ENCODE peak calls at places on chromosomes 4 and X, in five cellular contexts. One of them, this sample, is unnamed.

GRCh38 chrX:30215357-30215843 is at the start of gene MAGEB2:
- DNase-seq in AG10803: no peak
- DNase-seq in sigmoid colon: no peak
- DNase-seq in tibial nerve: no peak
- DNase-seq in body of pancreas: no peak
- DNase-seq in this sample: no peak

GRCh38 chr4:103754844-103755243 is 35.1 kb upstream of the TACR3 start:
- DNase-seq in tibial nerve: no peak
- DNase-seq in body of pancreas: peak; percentile 68
- DNase-seq in sigmoid colon: no peak
- DNase-seq in AG10803: no peak
- DNase-seq in this sample: peak; percentile 3

GRCh38 chr4:2290974-2291704 is 29.2 kb upstream of the MXD4 start:
- DNase-seq in sigmoid colon: peak; percentile 52
- DNase-seq in AG10803: no peak
- DNase-seq in body of pancreas: no peak
- DNase-seq in tibial nerve: no peak
- DNase-seq in this sample: no peak

GRCh38 chr4:23213198-23213597 is 520.5 kb downstream of the GBA3 start:
- DNase-seq in body of pancreas: no peak
- DNase-seq in tibial nerve: no peak
- DNase-seq in AG10803: no peak
- DNase-seq in sigmoid colon: no peak
- DNase-seq in this sample: no peak

GRCh38 chrX:9668537-9668936 is 97.1 kb downstream of the GPR143 start:
- DNase-seq in tibial nerve: no peak
- DNase-seq in AG10803: no peak
- DNase-seq in body of pancreas: no peak
- DNase-seq in sigmoid colon: no peak
- DNase-seq in this sample: peak; percentile 86

GRCh38 chrX:68824565-68825125 is 4.2 kb upstream of the EFNB1 start:
- DNase-seq in AG10803: no peak
- DNase-seq in sigmoid colon: peak; percentile 24
- DNase-seq in tibial nerve: no peak
- DNase-seq in body of pancreas: no peak
- DNase-seq in this sample: no peak

GRCh38 chrX:130909469-130910136 is 6.6 kb upstream of the ENOX2 start:
- DNase-seq in tibial nerve: no peak
- DNase-seq in sigmoid colon: no peak
- DNase-seq in body of pancreas: no peak
- DNase-seq in AG10803: peak; percentile 51
- DNase-seq in this sample: peak; percentile 24

GRCh38 chrX:123267220-123267619 is 83.1 kb downstream of the GRIA3 start:
- DNase-seq in body of pancreas: no peak
- DNase-seq in tibial nerve: no peak
- DNase-seq in AG10803: peak; percentile 51
- DNase-seq in sigmoid colon: no peak
- DNase-seq in this sample: peak; percentile 83

GRCh38 chr4:158793021-158793420 is 24.2 kb downstream of the FNIP2 start:
- DNase-seq in sigmoid colon: no peak
- DNase-seq in AG10803: peak; percentile 29
- DNase-seq in tibial nerve: no peak
- DNase-seq in body of pancreas: no peak
- DNase-seq in this sample: no peak

GRCh38 chrX:64202808-64203320 is 2.6 kb downstream of the AMER1 start:
- DNase-seq in sigmoid colon: no peak
- DNase-seq in body of pancreas: no peak
- DNase-seq in AG10803: peak; percentile 22
- DNase-seq in tibial nerve: no peak
- DNase-seq in this sample: no peak

GRCh38 chr4:173522160-173522873 is 7.7 kb downstream of the HAND2 start:
- DNase-seq in sigmoid colon: peak; percentile 97
- DNase-seq in body of pancreas: peak; percentile 71
- DNase-seq in AG10803: peak; percentile 89
- DNase-seq in tibial nerve: peak; percentile 73
- DNase-seq in this sample: peak; percentile 96

GRCh38 chr4:124783847-124784246 is 71.3 kb upstream of the ANKRD50 start:
- DNase-seq in sigmoid colon: no peak
- DNase-seq in body of pancreas: no peak
- DNase-seq in tibial nerve: no peak
- DNase-seq in AG10803: no peak
- DNase-seq in this sample: no peak

GRCh38 chrX:130125090-130125489 is 14.8 kb upstream of the ELF4 start:
- DNase-seq in AG10803: peak; percentile 69
- DNase-seq in body of pancreas: peak; percentile 74
- DNase-seq in sigmoid colon: peak; percentile 91
- DNase-seq in tibial nerve: peak; percentile 50
- DNase-seq in this sample: peak; percentile 96

GRCh38 chrX:130083656-130084382 is 26.5 kb downstream of the ELF4 start:
- DNase-seq in body of pancreas: no peak
- DNase-seq in AG10803: no peak
- DNase-seq in tibial nerve: no peak
- DNase-seq in sigmoid colon: no peak
- DNase-seq in this sample: no peak

GRCh38 chr4:49516796-49517195 is 530.7 kb downstream of the CWH43 start:
- DNase-seq in body of pancreas: no peak
- DNase-seq in tibial nerve: no peak
- DNase-seq in AG10803: no peak
- DNase-seq in sigmoid colon: peak; percentile 52
- DNase-seq in this sample: no peak

GRCh38 chr4:99822734-99823133 is 6.1 kb downstream of the DAPP1 start:
- DNase-seq in body of pancreas: no peak
- DNase-seq in tibial nerve: no peak
- DNase-seq in AG10803: no peak
- DNase-seq in sigmoid colon: no peak
- DNase-seq in this sample: no peak

GRCh38 chr4:26326791-26327190 is 6.0 kb downstream of the RBPJ start:
- DNase-seq in AG10803: peak; percentile 96
- DNase-seq in body of pancreas: no peak
- DNase-seq in sigmoid colon: no peak
- DNase-seq in tibial nerve: no peak
- DNase-seq in this sample: peak; percentile 89

GRCh38 chr4:123350191-123350544 is 46.4 kb upstream of the SPRY1 start:
- DNase-seq in sigmoid colon: no peak
- DNase-seq in body of pancreas: peak; percentile 36
- DNase-seq in AG10803: no peak
- DNase-seq in tibial nerve: no peak
- DNase-seq in this sample: peak; percentile 27

GRCh38 chr4:124940387-124940786 is 227.9 kb upstream of the ANKRD50 start:
- DNase-seq in tibial nerve: peak; percentile 16
- DNase-seq in sigmoid colon: no peak
- DNase-seq in AG10803: peak; percentile 96
- DNase-seq in body of pancreas: no peak
- DNase-seq in this sample: peak; percentile 99

GRCh38 chr4:37662861-37663390 is 23.2 kb downstream of the RELL1 start:
- DNase-seq in body of pancreas: peak; percentile 26
- DNase-seq in sigmoid colon: no peak
- DNase-seq in AG10803: no peak
- DNase-seq in tibial nerve: no peak
- DNase-seq in this sample: peak; percentile 26

GRCh38 chr4:112411781-112412281 is 104.1 kb downstream of the NEUROG2 start:
- DNase-seq in AG10803: no peak
- DNase-seq in tibial nerve: no peak
- DNase-seq in body of pancreas: no peak
- DNase-seq in sigmoid colon: no peak
- DNase-seq in this sample: no peak

GRCh38 chr4:173211838-173212237 is 43.2 kb downstream of the GALNT7 start:
- DNase-seq in AG10803: peak; percentile 50
- DNase-seq in body of pancreas: no peak
- DNase-seq in sigmoid colon: no peak
- DNase-seq in tibial nerve: no peak
- DNase-seq in this sample: peak; percentile 55

GRCh38 chr4:189376901-189377300 is 563.8 kb upstream of the FRG1 start:
- DNase-seq in tibial nerve: no peak
- DNase-seq in sigmoid colon: no peak
- DNase-seq in body of pancreas: no peak
- DNase-seq in AG10803: no peak
- DNase-seq in this sample: no peak

GRCh38 chr4:144518181-144518895 is 127.6 kb upstream of the HHIP start:
- DNase-seq in tibial nerve: no peak
- DNase-seq in AG10803: no peak
- DNase-seq in sigmoid colon: no peak
- DNase-seq in body of pancreas: no peak
- DNase-seq in this sample: peak; percentile 44

GRCh38 chr4:113476800-113477199 is 284.7 kb downstream of the CAMK2D start:
- DNase-seq in body of pancreas: no peak
- DNase-seq in tibial nerve: no peak
- DNase-seq in sigmoid colon: no peak
- DNase-seq in AG10803: no peak
- DNase-seq in this sample: peak; percentile 45

GRCh38 chrX:152638443-152638904 is 779 bp downstream of the GABRQ start:
- DNase-seq in AG10803: no peak
- DNase-seq in sigmoid colon: no peak
- DNase-seq in tibial nerve: no peak
- DNase-seq in body of pancreas: no peak
- DNase-seq in this sample: no peak
- H3K4me3 ChIP-seq in AG10803: no peak overlapping the region
- H3K4me3 ChIP-seq in sigmoid colon: no peak overlapping the region
- H3K4me3 ChIP-seq in tibial nerve: peak overlapping the region; percentile 40
- H3K4me3 ChIP-seq in body of pancreas: no peak overlapping the region
- H3K4me3 ChIP-seq in this sample: no peak overlapping the region

GRCh38 chr4:15955670-15956069 is 7.3 kb downstream of the FGFBP2 start:
- DNase-seq in AG10803: no peak
- DNase-seq in sigmoid colon: no peak
- DNase-seq in body of pancreas: no peak
- DNase-seq in tibial nerve: no peak
- DNase-seq in this sample: peak; percentile 11
- TF ChIP-seq CTCF in AG10803: peak; percentile 37
- TF ChIP-seq CTCF in sigmoid colon: no peak
- TF ChIP-seq CTCF in body of pancreas: no peak
- TF ChIP-seq CTCF in tibial nerve: no peak
- TF ChIP-seq CTCF in this sample: peak; percentile 27

GRCh38 chr4:105709081-105709450 is 482 bp downstream of the GSTCD start:
- DNase-seq in AG10803: no peak
- DNase-seq in tibial nerve: peak; percentile 5
- DNase-seq in body of pancreas: peak; percentile 35
- DNase-seq in sigmoid colon: no peak
- DNase-seq in this sample: peak; percentile 10
- H3K4me3 ChIP-seq in AG10803: peak overlapping the region; percentile 82
- H3K4me3 ChIP-seq in tibial nerve: peak overlapping the region; percentile 83
- H3K4me3 ChIP-seq in body of pancreas: peak overlapping the region; percentile 70
- H3K4me3 ChIP-seq in sigmoid colon: peak overlapping the region; percentile 89
- H3K4me3 ChIP-seq in this sample: peak overlapping the region; percentile 82

GRCh38 chr4:96175871-96176270 is 336.0 kb downstream of the PDHA2 start:
- DNase-seq in AG10803: no peak
- DNase-seq in tibial nerve: no peak
- DNase-seq in body of pancreas: no peak
- DNase-seq in sigmoid colon: no peak
- DNase-seq in this sample: no peak

GRCh38 chr4:96166806-96167205 is 326.9 kb downstream of the PDHA2 start:
- DNase-seq in sigmoid colon: no peak
- DNase-seq in AG10803: no peak
- DNase-seq in body of pancreas: no peak
- DNase-seq in tibial nerve: no peak
- DNase-seq in this sample: no peak

GRCh38 chr4:96164814-96165351 is 325.0 kb downstream of the PDHA2 start:
- DNase-seq in body of pancreas: no peak
- DNase-seq in tibial nerve: no peak
- DNase-seq in AG10803: peak; percentile 1
- DNase-seq in sigmoid colon: no peak
- DNase-seq in this sample: peak; percentile 32

GRCh38 chr4:96170198-96170597 is 330.3 kb downstream of the PDHA2 start:
- DNase-seq in tibial nerve: no peak
- DNase-seq in sigmoid colon: no peak
- DNase-seq in body of pancreas: no peak
- DNase-seq in AG10803: no peak
- DNase-seq in this sample: no peak
- TF ChIP-seq CTCF in tibial nerve: no peak
- TF ChIP-seq CTCF in sigmoid colon: no peak
- TF ChIP-seq CTCF in body of pancreas: no peak
- TF ChIP-seq CTCF in AG10803: no peak
- TF ChIP-seq CTCF in this sample: no peak

DNA sequence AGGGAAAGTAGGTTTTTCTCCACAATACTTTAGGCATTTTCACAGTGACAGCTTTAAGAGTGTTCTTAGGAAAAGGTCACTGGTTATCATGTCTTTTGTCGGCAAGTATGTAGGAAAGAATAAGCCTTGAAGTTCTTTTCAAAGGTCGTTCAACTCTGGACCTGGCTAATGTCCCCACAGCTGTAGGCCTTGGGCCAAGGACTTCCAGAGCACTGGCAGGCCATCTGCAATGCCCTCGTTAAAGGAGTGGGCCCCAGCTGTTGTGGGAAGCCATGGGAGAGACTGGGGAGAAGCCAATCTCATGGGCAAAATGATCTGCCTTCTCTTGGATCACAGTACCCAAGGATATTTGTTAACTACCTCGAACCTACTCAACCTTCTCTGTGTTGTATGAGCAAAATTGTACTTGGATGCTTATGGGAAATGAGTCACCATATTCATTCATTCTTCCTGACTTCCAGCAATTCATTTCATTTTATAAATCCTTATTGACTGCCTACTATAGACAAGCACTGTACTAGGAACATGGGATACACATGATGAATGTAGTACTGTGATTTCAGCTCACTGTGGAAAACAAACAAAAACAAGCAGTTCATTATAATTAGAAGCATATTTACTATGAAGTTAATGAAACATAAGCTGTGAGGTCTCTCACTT is 141.1 kb upstream of the KIT start:
- DNase-seq in body of pancreas: no peak
- DNase-seq in tibial nerve: no peak
- DNase-seq in AG10803: no peak
- DNase-seq in sigmoid colon: no peak
- DNase-seq in this sample: peak; percentile 4
- H3K4me3 ChIP-seq in body of pancreas: no peak overlapping the region
- H3K4me3 ChIP-seq in tibial nerve: no peak overlapping the region
- H3K4me3 ChIP-seq in AG10803: no peak overlapping the region
- H3K4me3 ChIP-seq in sigmoid colon: no peak overlapping the region
- H3K4me3 ChIP-seq in this sample: no peak overlapping the region

DNA sequence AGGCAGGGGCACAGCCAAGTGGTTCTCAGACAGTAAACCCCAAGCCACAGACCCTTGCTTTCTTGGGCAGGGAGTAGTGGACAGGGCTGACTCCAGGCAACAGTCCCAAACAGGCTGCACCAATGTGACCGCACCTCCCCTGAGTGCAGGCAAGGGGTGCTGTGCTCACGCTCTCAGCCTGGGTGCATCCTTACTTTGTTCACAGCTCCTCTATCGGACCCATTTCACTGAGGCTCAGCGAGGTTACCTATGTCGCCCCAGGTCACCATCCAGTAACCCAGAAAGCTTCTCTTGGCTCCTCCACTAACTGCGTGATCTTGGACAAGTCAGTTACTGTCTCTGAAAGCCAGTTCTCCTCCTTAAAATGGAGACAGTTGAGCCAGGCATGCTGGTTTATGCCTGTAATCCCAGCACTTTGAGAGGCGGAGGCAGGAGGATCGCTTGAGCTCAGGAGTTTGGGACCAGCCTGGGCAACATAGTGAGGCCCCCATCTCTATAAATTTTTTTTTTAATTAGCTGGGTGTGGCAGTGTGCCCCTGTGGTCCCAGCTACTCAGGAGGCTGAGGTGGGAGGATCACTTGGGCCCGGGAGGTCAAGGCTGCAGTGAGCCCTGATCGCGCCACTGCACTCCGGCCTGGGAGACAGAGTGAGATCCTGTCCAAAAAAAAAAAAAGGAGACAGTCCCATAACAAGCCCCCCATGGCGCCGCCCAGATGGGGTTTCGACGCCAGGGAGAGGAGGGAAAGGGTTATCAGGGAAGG is 823 bp upstream of the MAN2B2 start:
- DNase-seq in body of pancreas: no peak
- DNase-seq in AG10803: no peak
- DNase-seq in tibial nerve: no peak
- DNase-seq in sigmoid colon: no peak
- DNase-seq in this sample: no peak
- TF ChIP-seq CTCF in body of pancreas: no peak
- TF ChIP-seq CTCF in AG10803: no peak
- TF ChIP-seq CTCF in tibial nerve: no peak
- TF ChIP-seq CTCF in sigmoid colon: no peak
- TF ChIP-seq CTCF in this sample: no peak

This sample was measured in fibroblast of the aortic adventitia.